ENCODE peak calls at places on chromosomes 1 and 21, in four cellular contexts. U is occipital lobe; L is activated CD4-positive, alpha-beta T cell treated with anti-CD3 and anti-CD28 coated beads, Interleukin-2, amount 50 U/mL, for 24 hours; S is NCI-H510A. X is an unnamed sample.

GRCh38 chr21:38352536-38353219 is 95.9 kb downstream of the KCNJ15 start:
- DNase-seq in U (peak), L (peak), S (peak), X (peak)

GRCh38 chr21:32925098-32925497 is 100.6 kb upstream of the OLIG2 start:
- DNase-seq in U (no peak), L (no peak), S (no peak), X (no peak)

GRCh38 chr1:230359992-230360391 is 66.1 kb downstream of the PGBD5 start:
- DNase-seq in U (no peak), L (no peak), S (no peak), X (no peak)

GRCh38 chr1:173601588-173601987 is 1.3 kb downstream of the SLC9C2 start:
- DNase-seq in U (no peak), L (no peak), S (no peak), X (no peak)

GRCh38 chr1:114319480-114319879 is 165.8 kb upstream of the SYT6 start:
- DNase-seq in U (no peak), L (no peak), S (no peak), X (peak)

GRCh38 chr1:174659823-174660222 is 212.1 kb downstream of the GPR52 start:
- DNase-seq in U (no peak), L (no peak), S (no peak), X (no peak)

GRCh38 chr1:199174336-199174735 is 535.5 kb downstream of the PTPRC start:
- DNase-seq in U (no peak), L (no peak), S (no peak), X (no peak)

GRCh38 chr1:99700020-99700419 is 54.1 kb downstream of the PALMD start:
- DNase-seq in U (no peak), L (no peak), S (no peak), X (no peak)

GRCh38 chr1:228141082-228141870 is 1.2 kb downstream of the GUK1 start:
- DNase-seq in U (peak), L (no peak), S (no peak), X (peak)

GRCh38 chr1:209652873-209653401 is 712 bp upstream of the LAMB3 start:
- DNase-seq in U (peak), L (peak), S (peak), X (peak)

GRCh38 chr1:231636157-231636556 is 9.6 kb downstream of the DISC1 start:
- DNase-seq in U (peak), L (no peak), S (no peak), X (peak)

GRCh38 chr1:239723821-239724367 is 337.5 kb downstream of the CHRM3 start:
- DNase-seq in U (no peak), L (no peak), S (no peak), X (no peak)

GRCh38 chr1:203114202-203114601 is 13.3 kb upstream of the ADORA1 start:
- DNase-seq in U (no peak), L (no peak), S (no peak), X (no peak)

GRCh38 chr1:192678099-192678498 is 42.2 kb downstream of the RGS13 start:
- DNase-seq in U (no peak), L (no peak), S (no peak), X (no peak)

GRCh38 chr21:38525454-38525853 is 27.2 kb upstream of the ERG start:
- DNase-seq in U (no peak), L (no peak), S (no peak), X (no peak)

GRCh38 chr1:157966034-157966671 is 27.3 kb upstream of the KIRREL1 start:
- DNase-seq in U (no peak), L (no peak), S (no peak), X (peak)

GRCh38 chr1:35001743-35002142 is 16.6 kb upstream of the TMEM35B start:
- DNase-seq in U (no peak), L (no peak), S (no peak), X (peak)

GRCh38 chr1:112882271-112882744 is 73.7 kb downstream of the SLC16A1 start:
- DNase-seq in U (no peak), L (no peak), S (no peak), X (no peak)

GRCh38 chr1:247407978-247408560 is 7.9 kb upstream of the NLRP3 start:
- DNase-seq in U (no peak), L (no peak), S (no peak), X (no peak)

GRCh38 chr1:56577859-56578663 is 1.3 kb downstream of the PLPP3 start:
- DNase-seq in U (no peak), L (no peak), S (peak), X (peak)

GRCh38 chr21:39670741-39671140 is 58.0 kb downstream of the B3GALT5 start:
- DNase-seq in U (no peak), L (no peak), S (no peak), X (no peak)

GRCh38 chr1:225883616-225884265 is 1.6 kb upstream of the TMEM63A start:
- DNase-seq in U (no peak), L (no peak), S (no peak), X (no peak)

X was measured in AG08396.